ENCODE peak calls at places on chromosome X, in eight cellular contexts. O is A549, A is HCT116, D is WTC11, U is SK-N-SH, L is GM12878, E is H1, Z is K562. K is an unnamed sample.

GRCh38 chrX:53093748-53094583 is at the start of gene KANTR:
- DNase-seq in A (peak; percentile 90), L (peak; percentile 73), E (peak; percentile 62), O (peak; percentile 95), D (peak; percentile 84), U (peak; percentile 89), Z (peak; percentile 79), K (peak; percentile 94)

GRCh38 chrX:49309401-49309981 is 6.0 kb downstream of the GAGE10 start:
- DNase-seq in D (no peak), E (peak; percentile 29), O (no peak), L (no peak), A (no peak), U (no peak), Z (no peak), K (no peak)

GRCh38 chrX:1355131-1355799 is 18.7 kb downstream of the IL3RA start:
- DNase-seq in E (no peak), D (peak; percentile 63), O (no peak), U (no peak), Z (no peak), A (no peak), L (no peak), K (no peak)

GRCh38 chrX:12865359-12865758 is 1.5 kb upstream of the TLR7 start:
- DNase-seq in A (no peak), Z (no peak), L (no peak), O (no peak), D (no peak), E (no peak), U (no peak), K (peak; percentile 25)

GRCh38 chrX:44872319-44872816 is 620 bp upstream of the KDM6A start:
- DNase-seq in U (no peak), A (no peak), D (peak; percentile 39), Z (peak; percentile 49), L (no peak), E (no peak), O (peak; percentile 40), K (no peak)

GRCh38 chrX:115423091-115423490 is 133.6 kb downstream of the LUZP4 start:
- DNase-seq in A (no peak), U (no peak), O (no peak), L (no peak), E (no peak), Z (no peak), D (no peak), K (no peak)

GRCh38 chrX:81259008-81259713 is 57.3 kb downstream of the SH3BGRL start:
- DNase-seq in A (no peak), U (no peak), O (no peak), D (no peak), E (no peak), L (no peak), Z (no peak), K (no peak)

GRCh38 chrX:42944381-42944998 is 166.5 kb upstream of the PPP1R2C start:
- DNase-seq in E (no peak), Z (no peak), D (no peak), U (no peak), L (no peak), A (no peak), O (no peak), K (no peak)

GRCh38 chrX:11756354-11757318 is 1.4 kb upstream of the MSL3 start:
- DNase-seq in U (no peak), Z (no peak), D (no peak), E (no peak), O (no peak), A (no peak), L (no peak), K (peak; percentile 20)

GRCh38 chrX:112734250-112734649 is 54.5 kb upstream of the LHFPL1 start:
- DNase-seq in Z (no peak), L (no peak), A (no peak), O (no peak), E (no peak), D (no peak), U (no peak), K (peak; percentile 6)

GRCh38 chrX:114201622-114202021 is 382.3 kb upstream of the HTR2C start:
- DNase-seq in A (no peak), O (no peak), D (no peak), L (no peak), U (no peak), Z (no peak), E (no peak), K (no peak)

GRCh38 chrX:140949231-140949630 is 53.2 kb upstream of the SPANXB1 start:
- DNase-seq in E (no peak), L (no peak), D (no peak), O (no peak), Z (no peak), A (no peak), U (no peak), K (no peak)
- TF ChIP-seq MAX in E (no peak), L (no peak), D (no peak), O (no peak), Z (no peak), A (no peak), U (no peak), K (no peak)

GRCh38 chrX:101359966-101360365 is 11.4 kb upstream of the TIMM8A start:
- DNase-seq in L (no peak), U (no peak), E (no peak), Z (no peak), D (no peak), O (no peak), A (no peak), K (no peak)

GRCh38 chrX:101362757-101363156 is 14.2 kb upstream of the TIMM8A start:
- DNase-seq in L (no peak), U (no peak), A (no peak), E (no peak), Z (no peak), O (no peak), D (no peak), K (no peak)

GRCh38 chrX:101362116-101362515 is 13.6 kb upstream of the TIMM8A start:
- DNase-seq in L (no peak), Z (no peak), D (no peak), U (no peak), E (no peak), O (no peak), A (no peak), K (no peak)

GRCh38 chrX:101357166-101357795 is 8.7 kb upstream of the TIMM8A start:
- DNase-seq in O (no peak), L (no peak), E (no peak), U (no peak), D (no peak), Z (peak; percentile 17), A (peak; percentile 18), K (peak; percentile 19)
- TF ChIP-seq CTCF in O (no peak), L (peak; percentile 41), E (peak; percentile 33), U (peak; percentile 56), D (no peak), Z (peak; percentile 20), A (peak; percentile 46), K (peak; percentile 25)

GRCh38 chrX:23668335-23668734 is 1.0 kb downstream of the PRDX4 start:
- DNase-seq in L (peak; percentile 24), D (no peak), U (peak; percentile 11), A (no peak), Z (no peak), E (no peak), O (no peak), K (peak; percentile 4)
- TF ChIP-seq MAX in L (no peak), D (no peak), U (no peak), A (no peak), Z (no peak), E (no peak), O (no peak), K (no peak)

DNA sequence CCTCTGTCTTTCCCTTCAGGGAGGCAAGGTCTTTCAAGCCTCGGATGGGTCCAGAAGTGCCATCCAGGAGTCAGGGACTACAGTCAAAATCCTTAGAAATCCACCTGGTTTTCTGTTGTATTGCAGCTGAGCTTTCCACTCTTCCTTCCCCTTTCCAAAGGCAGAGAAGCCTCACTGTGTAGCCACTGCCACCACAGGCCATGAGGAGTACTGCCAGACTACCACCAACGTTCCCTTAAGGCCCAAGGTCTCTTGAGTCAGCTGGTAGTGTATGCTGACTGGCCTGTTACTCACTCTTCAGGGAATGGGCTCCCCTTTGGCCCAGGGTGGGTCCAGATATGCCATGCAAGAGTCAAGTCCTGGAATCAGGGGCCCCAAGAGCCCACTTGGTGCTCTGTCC is 1454.1 kb downstream of the PCDH19 start:
- DNase-seq in Z (no peak), D (peak; percentile 19), U (no peak), L (no peak), A (no peak), E (no peak), O (no peak), K (peak; percentile 4)
- TF ChIP-seq CTCF in Z (no peak), D (no peak), U (no peak), L (no peak), A (no peak), E (peak; percentile 57), O (no peak), K (no peak)

DNA sequence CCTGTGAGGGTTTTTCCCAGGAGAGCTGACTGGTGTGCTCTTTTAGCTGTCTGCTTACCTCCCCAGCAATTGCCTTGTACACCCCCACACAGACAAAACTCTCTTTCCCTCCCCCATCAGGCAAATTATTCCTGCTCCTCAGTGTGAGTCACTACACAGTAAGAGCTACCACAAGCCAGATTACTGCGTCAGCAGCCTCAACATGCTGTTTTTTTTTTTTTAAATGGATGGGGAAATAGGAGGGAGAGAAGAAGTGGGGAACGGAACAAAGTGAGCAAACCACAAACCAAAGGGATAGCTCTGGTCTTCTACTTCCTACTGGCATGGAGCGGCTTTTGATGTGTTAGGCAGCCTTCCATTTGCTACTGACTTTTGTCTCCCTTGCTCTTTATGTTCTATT is 107.5 kb upstream of the ACSL4 start:
- DNase-seq in O (peak; percentile 31), D (no peak), Z (peak; percentile 47), E (no peak), L (no peak), U (no peak), A (peak; percentile 21), K (peak; percentile 91)
- TF ChIP-seq MAX in O (peak; percentile 33), D (no peak), Z (no peak), E (no peak), L (no peak), U (peak; percentile 21), A (no peak), K (no peak)

DNA sequence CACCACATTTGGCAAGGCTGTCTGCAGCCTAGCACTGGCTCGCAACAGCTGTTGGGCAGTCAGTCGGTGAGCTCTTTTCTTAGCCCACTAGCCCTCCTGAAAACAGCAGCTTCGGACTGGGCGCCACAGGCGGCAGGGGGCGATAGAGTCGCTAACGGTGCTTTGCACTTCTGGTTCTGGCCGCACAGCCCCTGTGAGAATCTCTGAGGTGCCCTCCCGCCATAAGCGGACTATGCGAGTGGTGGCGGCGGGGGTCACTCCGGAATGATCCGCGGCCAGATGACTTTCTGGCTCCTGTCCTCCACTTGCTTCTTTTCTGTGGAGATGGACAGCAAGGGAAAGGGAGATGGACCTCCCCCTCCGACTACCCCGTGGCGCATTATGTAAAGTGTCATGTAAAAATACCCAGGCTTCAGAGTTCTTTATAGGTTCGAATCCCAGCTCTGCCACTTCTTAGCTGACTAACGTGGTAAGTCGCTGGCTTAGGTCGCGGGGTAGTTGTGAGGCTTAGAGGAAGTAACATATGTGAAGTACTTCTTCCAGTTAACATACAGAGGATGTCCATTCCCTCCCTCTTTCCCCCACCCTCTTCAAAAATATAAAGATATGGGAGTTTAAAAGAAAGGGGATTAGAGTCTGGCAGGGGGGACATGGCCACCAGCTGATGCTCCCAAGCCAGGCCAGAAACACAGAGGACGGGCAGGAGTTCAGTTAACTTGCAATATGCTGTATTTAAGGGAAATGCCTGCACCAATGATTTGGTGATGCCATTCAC is 11.0 kb downstream of the ARHGAP36 start:
- DNase-seq in D (peak; percentile 83), O (peak; percentile 72), Z (peak; percentile 51), L (no peak), U (peak; percentile 82), E (no peak), A (peak; percentile 19), K (no peak)
- TF ChIP-seq CTCF in D (peak; percentile 23), O (peak; percentile 54), Z (peak; percentile 80), L (peak; percentile 13), U (peak; percentile 62), E (peak; percentile 65), A (peak; percentile 55), K (no peak)

K was measured in NB4.